ENCODE peak calls at places on chromosomes 1 and 21, in eight cellular contexts. B is uterus; P is A549; G is CD4-positive, alpha-beta memory T cell; F is esophagus muscularis mucosa; X is hepatocyte; A is neural progenitor cell; R is cardiac muscle cell. M is an unnamed sample.

GRCh38 chr1:236394905-236395779 is 1.1 kb downstream of the EDARADD start:
- DNase-seq in B (peak; percentile 17), P (peak; percentile 40), G (peak; percentile 60), F (no peak), X (peak; percentile 44), A (peak; percentile 71), R (peak; percentile 51), M (no peak)

GRCh38 chr1:229150518-229150917 is 120.4 kb upstream of the RAB4A start:
- DNase-seq in B (no peak), P (no peak), G (no peak), F (no peak), X (no peak), A (peak; percentile 8), R (no peak), M (no peak)

GRCh38 chr1:221527886-221528634 is 213.8 kb downstream of the DUSP10 start:
- DNase-seq in B (no peak), P (no peak), G (no peak), F (no peak), X (no peak), A (no peak), R (no peak), M (no peak)

GRCh38 chr1:151444791-151445177 is 14.5 kb downstream of the POGZ start:
- DNase-seq in B (no peak), P (no peak), G (no peak), F (no peak), X (no peak), A (no peak), R (no peak), M (no peak)

GRCh38 chr1:85109475-85109874 is 61.2 kb upstream of the MCOLN3 start:
- DNase-seq in B (peak; percentile 43), P (peak; percentile 65), G (peak; percentile 42), F (no peak), X (peak; percentile 81), A (peak; percentile 81), R (peak; percentile 82), M (peak; percentile 56)

GRCh38 chr21:36744560-36745231 is 45.8 kb downstream of the SIM2 start:
- DNase-seq in B (no peak), P (no peak), G (no peak), F (no peak), X (no peak), A (no peak), R (no peak), M (no peak)

GRCh38 chr1:155086856-155087535 is 8.4 kb downstream of the EFNA3 start:
- DNase-seq in B (no peak), P (no peak), G (no peak), F (no peak), X (no peak), A (no peak), R (peak; percentile 28), M (no peak)

GRCh38 chr1:203028067-203028783 is 1.9 kb downstream of the PPFIA4 start:
- DNase-seq in B (no peak), P (no peak), G (no peak), F (peak; percentile 78), X (peak; percentile 57), A (no peak), R (peak; percentile 38), M (no peak)

GRCh38 chr21:28442624-28443023 is 550.1 kb downstream of the LTN1 start:
- DNase-seq in B (no peak), P (no peak), G (no peak), F (no peak), X (no peak), A (no peak), R (no peak), M (no peak)

GRCh38 chr21:41928621-41929220 is 25.1 kb downstream of the C2CD2 start:
- DNase-seq in B (no peak), P (no peak), G (no peak), F (no peak), X (no peak), A (no peak), R (no peak), M (no peak)

GRCh38 chr1:198056255-198056654 is 100.5 kb upstream of the NEK7 start:
- DNase-seq in B (no peak), P (peak; percentile 13), G (no peak), F (no peak), X (peak; percentile 11), A (peak; percentile 50), R (peak; percentile 2), M (no peak)

GRCh38 chr1:30522031-30523004 is 201.1 kb downstream of the MATN1 start:
- DNase-seq in B (peak; percentile 68), P (no peak), G (no peak), F (no peak), X (peak; percentile 38), A (no peak), R (peak; percentile 25), M (peak; percentile 20)

GRCh38 chr21:17461582-17461981 is 51.3 kb upstream of the CXADR start:
- DNase-seq in B (peak; percentile 33), P (peak; percentile 21), G (no peak), F (no peak), X (no peak), A (no peak), R (no peak), M (peak; percentile 43)

GRCh38 chr1:218459878-218460277 is 114.7 kb downstream of the TGFB2 start:
- DNase-seq in B (no peak), P (peak; percentile 84), G (no peak), F (no peak), X (peak; percentile 50), A (peak; percentile 66), R (peak; percentile 75), M (peak; percentile 20)

GRCh38 chr1:204760350-204761134 is 75.0 kb upstream of the LRRN2 start:
- DNase-seq in B (no peak), P (no peak), G (no peak), F (no peak), X (no peak), A (no peak), R (no peak), M (no peak)

GRCh38 chr1:15937706-15938168 is 38.2 kb downstream of the ZBTB17 start:
- DNase-seq in B (no peak), P (no peak), G (no peak), F (no peak), X (no peak), A (no peak), R (no peak), M (no peak)

GRCh38 chr1:85495556-85495955 is 30.6 kb upstream of the DDAH1 start:
- DNase-seq in B (no peak), P (peak; percentile 41), G (no peak), F (no peak), X (no peak), A (no peak), R (no peak), M (no peak)

GRCh38 chr21:38929137-38929536 is 123.4 kb downstream of the ETS2 start:
- DNase-seq in B (no peak), P (no peak), G (no peak), F (no peak), X (no peak), A (no peak), R (no peak), M (no peak)

GRCh38 chr21:38930838-38931237 is 125.1 kb downstream of the ETS2 start:
- DNase-seq in B (no peak), P (no peak), G (no peak), F (no peak), X (peak; percentile 74), A (no peak), R (no peak), M (no peak)

GRCh38 chr21:38927776-38928175 is 122.0 kb downstream of the ETS2 start:
- DNase-seq in B (no peak), P (no peak), G (no peak), F (no peak), X (no peak), A (no peak), R (no peak), M (no peak)

GRCh38 chr21:38930065-38930464 is 124.3 kb downstream of the ETS2 start:
- DNase-seq in B (no peak), P (no peak), G (no peak), F (no peak), X (no peak), A (no peak), R (no peak), M (no peak)

GRCh38 chr21:38929652-38930051 is 123.9 kb downstream of the ETS2 start:
- DNase-seq in B (no peak), P (no peak), G (no peak), F (no peak), X (no peak), A (no peak), R (no peak), M (no peak)
- H3K27ac ChIP-seq in B (no peak overlapping the region), P (no peak overlapping the region), G (no peak overlapping the region), F (no peak overlapping the region), X (peak overlapping the region; percentile 88), A (no peak overlapping the region), R (no peak overlapping the region), M (no peak overlapping the region)

DNA sequence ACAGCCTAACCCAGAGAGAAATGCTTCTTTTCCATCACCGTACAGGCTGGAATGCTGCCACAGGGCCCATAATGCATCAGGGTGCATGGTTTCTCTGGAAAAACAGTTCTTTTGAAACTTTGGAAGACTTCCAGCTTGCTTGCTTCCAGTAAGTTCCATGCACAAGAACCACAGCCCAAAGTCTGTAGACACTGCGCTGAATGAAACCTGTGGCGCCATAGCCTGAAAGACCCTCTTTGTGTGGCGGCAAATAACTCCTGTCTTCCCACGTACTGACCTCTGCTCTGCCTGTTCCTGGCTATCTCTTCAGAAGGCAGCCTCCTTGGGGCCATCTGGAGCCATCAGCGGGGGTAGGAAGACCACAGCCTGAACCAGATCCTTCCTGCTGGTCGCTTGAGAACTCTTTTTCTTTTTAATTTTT is 15.1 kb downstream of the MIIP start:
- DNase-seq in B (peak; percentile 66), P (no peak), G (no peak), F (no peak), X (peak; percentile 61), A (no peak), R (no peak), M (no peak)
- H3K27ac ChIP-seq in B (peak overlapping the region; percentile 33), P (no peak overlapping the region), G (no peak overlapping the region), F (no peak overlapping the region), X (peak overlapping the region; percentile 27), A (no peak overlapping the region), R (no peak overlapping the region), M (no peak overlapping the region)

GRCh38 chr1:167119696-167120095 is 25.8 kb downstream of the STYXL2 start:
- DNase-seq in B (no peak), P (no peak), G (no peak), F (no peak), X (no peak), A (no peak), R (no peak), M (no peak)

GRCh38 chr1:167122568-167122967 is 28.7 kb downstream of the STYXL2 start:
- DNase-seq in B (no peak), P (no peak), G (no peak), F (peak; percentile 62), X (no peak), A (no peak), R (no peak), M (no peak)

GRCh38 chr1:167122121-167122480 is 28.2 kb downstream of the STYXL2 start:
- DNase-seq in B (no peak), P (no peak), G (no peak), F (peak; percentile 85), X (no peak), A (no peak), R (no peak), M (no peak)

GRCh38 chr1:167121375-167122120 is 27.7 kb downstream of the STYXL2 start:
- DNase-seq in B (peak; percentile 24), P (peak; percentile 58), G (peak; percentile 18), F (peak; percentile 84), X (peak; percentile 64), A (peak; percentile 67), R (no peak), M (peak; percentile 28)

GRCh38 chr1:167120899-167121298 is 27.0 kb downstream of the STYXL2 start:
- DNase-seq in B (no peak), P (no peak), G (peak; percentile 19), F (peak; percentile 72), X (no peak), A (no peak), R (no peak), M (no peak)
- H3K27ac ChIP-seq in B (no peak overlapping the region), P (peak overlapping the region; percentile 85), G (no peak overlapping the region), F (no peak overlapping the region), X (no peak overlapping the region), A (no peak overlapping the region), R (no peak overlapping the region), M (no peak overlapping the region)

GRCh38 chr1:42952353-42953001 is 6.2 kb downstream of the SLC2A1 start:
- DNase-seq in B (no peak), P (peak; percentile 2), G (peak; percentile 37), F (no peak), X (no peak), A (no peak), R (no peak), M (no peak)
- H3K27ac ChIP-seq in B (no peak overlapping the region), P (peak overlapping the region; percentile 75), G (peak overlapping the region; percentile 50), F (no peak overlapping the region), X (peak overlapping the region; percentile 3), A (peak overlapping the region; percentile 31), R (peak overlapping the region; percentile 53), M (no peak overlapping the region)

M was measured in adrenal gland.